ENCODE peak calls at places on chromosomes 7 and 10, in ten cellular contexts. R, P, E, I, M, J, G, F, C and T are unnamed samples.

GRCh38 chr7:123871998-123872867 is 27.3 kb downstream of the HYAL4 start:
- DNase-seq in R (peak), P (no peak), E (peak), I (peak), M (no peak), J (peak), G (peak), F (no peak), C (peak), T (peak)

GRCh38 chr7:108030536-108030935 is 27.6 kb upstream of the LAMB1 start:
- DNase-seq in R (no peak), P (no peak), E (no peak), I (peak), M (no peak), J (no peak), G (no peak), F (no peak), C (no peak), T (no peak)

GRCh38 chr7:129671276-129671675 is 59.8 kb downstream of the NRF1 start:
- DNase-seq in R (no peak), P (no peak), E (no peak), I (no peak), M (no peak), J (no peak), G (no peak), F (no peak), C (no peak), T (no peak)

GRCh38 chr10:130571674-130572073 is 435.5 kb downstream of the GLRX3 start:
- DNase-seq in R (no peak), P (no peak), E (no peak), I (no peak), M (no peak), J (no peak), G (no peak), F (no peak), C (no peak), T (no peak)

GRCh38 chr7:51141451-51141971 is 175.1 kb downstream of the COBL start:
- DNase-seq in R (no peak), P (no peak), E (no peak), I (peak), M (no peak), J (no peak), G (no peak), F (no peak), C (no peak), T (no peak)

GRCh38 chr7:55133630-55134392 is 115.0 kb downstream of the EGFR start:
- DNase-seq in R (peak), P (peak), E (no peak), I (peak), M (peak), J (peak), G (no peak), F (no peak), C (peak), T (no peak)

GRCh38 chr7:158413962-158414961 is 173.4 kb downstream of the PTPRN2 start:
- DNase-seq in R (no peak), P (no peak), E (no peak), I (peak), M (peak), J (no peak), G (no peak), F (no peak), C (peak), T (no peak)

GRCh38 chr7:140455743-140456142 is 23.6 kb downstream of the MKRN1 start:
- DNase-seq in R (no peak), P (no peak), E (no peak), I (no peak), M (no peak), J (no peak), G (no peak), F (no peak), C (no peak), T (no peak)

GRCh38 chr7:44279731-44280505 is 45.5 kb downstream of the CAMK2B start:
- DNase-seq in R (no peak), P (peak), E (peak), I (no peak), M (peak), J (no peak), G (peak), F (no peak), C (no peak), T (no peak)

GRCh38 chr7:16967174-16967868 is 85.5 kb upstream of the AGR3 start:
- DNase-seq in R (no peak), P (no peak), E (no peak), I (peak), M (no peak), J (peak), G (no peak), F (no peak), C (no peak), T (no peak)

GRCh38 chr7:4156190-4156589 is 525.9 kb upstream of the FOXK1 start:
- DNase-seq in R (no peak), P (no peak), E (no peak), I (no peak), M (no peak), J (no peak), G (no peak), F (no peak), C (no peak), T (peak)

GRCh38 chr10:86284355-86285105 is 82.1 kb downstream of the GRID1 start:
- DNase-seq in R (peak), P (no peak), E (no peak), I (no peak), M (peak), J (no peak), G (no peak), F (no peak), C (peak), T (no peak)

GRCh38 chr7:106071356-106071998 is 40.6 kb downstream of the SYPL1 start:
- DNase-seq in R (peak), P (no peak), E (no peak), I (peak), M (no peak), J (no peak), G (no peak), F (peak), C (peak), T (peak)

GRCh38 chr10:15802375-15802949 is 57.8 kb downstream of the MINDY3 start:
- DNase-seq in R (no peak), P (no peak), E (no peak), I (no peak), M (no peak), J (no peak), G (no peak), F (no peak), C (no peak), T (no peak)

GRCh38 chr10:71974489-71975011 is 10.4 kb downstream of the CHST3 start:
- DNase-seq in R (no peak), P (no peak), E (no peak), I (peak), M (no peak), J (no peak), G (no peak), F (no peak), C (no peak), T (no peak)

GRCh38 chr10:51765284-51765971 is 66.0 kb upstream of the CSTF2T start:
- DNase-seq in R (no peak), P (no peak), E (no peak), I (no peak), M (no peak), J (no peak), G (no peak), F (no peak), C (no peak), T (no peak)

GRCh38 chr7:127393370-127394058 is 1.0 kb upstream of the ZNF800 start:
- DNase-seq in R (no peak), P (no peak), E (peak), I (peak), M (no peak), J (peak), G (peak), F (no peak), C (no peak), T (peak)

GRCh38 chr7:135930565-135931423 is 46.4 kb downstream of the MTPN start:
- DNase-seq in R (no peak), P (no peak), E (no peak), I (peak), M (no peak), J (peak), G (no peak), F (no peak), C (no peak), T (no peak)

GRCh38 chr7:428896-429827 is 90.5 kb downstream of the PDGFA start:
- DNase-seq in R (no peak), P (no peak), E (no peak), I (no peak), M (no peak), J (no peak), G (no peak), F (no peak), C (no peak), T (no peak)

GRCh38 chr10:5400843-5401242 is 3.8 kb downstream of the TUBAL3 start:
- DNase-seq in R (no peak), P (no peak), E (no peak), I (no peak), M (no peak), J (no peak), G (no peak), F (no peak), C (no peak), T (no peak)

GRCh38 chr10:7409045-7409731 is 1.6 kb downstream of the SFMBT2 start:
- DNase-seq in R (no peak), P (peak), E (peak), I (peak), M (no peak), J (peak), G (peak), F (no peak), C (no peak), T (no peak)

GRCh38 chr10:78578929-78579328 is 489.8 kb upstream of the ZMIZ1 start:
- DNase-seq in R (no peak), P (no peak), E (peak), I (peak), M (no peak), J (no peak), G (no peak), F (no peak), C (no peak), T (no peak)

GRCh38 chr7:117302396-117302795 is 20.5 kb downstream of the WNT2 start:
- DNase-seq in R (no peak), P (no peak), E (no peak), I (no peak), M (no peak), J (no peak), G (no peak), F (no peak), C (no peak), T (no peak)

GRCh38 chr10:65827344-65827743 is 1098.5 kb upstream of the LRRTM3 start:
- DNase-seq in R (no peak), P (no peak), E (no peak), I (no peak), M (no peak), J (no peak), G (no peak), F (no peak), C (no peak), T (no peak)

GRCh38 chr7:86964973-86965726 is 94.3 kb downstream of the ELAPOR2 start:
- DNase-seq in R (no peak), P (no peak), E (no peak), I (no peak), M (no peak), J (no peak), G (no peak), F (no peak), C (no peak), T (no peak)

GRCh38 chr7:157844611-157845010 is 507.8 kb downstream of the DNAJB6 start:
- DNase-seq in R (no peak), P (no peak), E (no peak), I (no peak), M (no peak), J (no peak), G (no peak), F (no peak), C (no peak), T (no peak)

GRCh38 chr7:133672866-133673265 is 420.0 kb downstream of the EXOC4 start:
- DNase-seq in R (no peak), P (no peak), E (no peak), I (no peak), M (no peak), J (no peak), G (no peak), F (no peak), C (no peak), T (no peak)

GRCh38 chr7:132739271-132739955 is 163.1 kb upstream of the PLXNA4 start:
- DNase-seq in R (no peak), P (no peak), E (peak), I (peak), M (no peak), J (peak), G (peak), F (no peak), C (no peak), T (no peak)

GRCh38 chr7:68892211-68892610 is 706.1 kb upstream of the AUTS2 start:
- DNase-seq in R (no peak), P (no peak), E (no peak), I (peak), M (no peak), J (no peak), G (no peak), F (no peak), C (no peak), T (no peak)

DNA sequence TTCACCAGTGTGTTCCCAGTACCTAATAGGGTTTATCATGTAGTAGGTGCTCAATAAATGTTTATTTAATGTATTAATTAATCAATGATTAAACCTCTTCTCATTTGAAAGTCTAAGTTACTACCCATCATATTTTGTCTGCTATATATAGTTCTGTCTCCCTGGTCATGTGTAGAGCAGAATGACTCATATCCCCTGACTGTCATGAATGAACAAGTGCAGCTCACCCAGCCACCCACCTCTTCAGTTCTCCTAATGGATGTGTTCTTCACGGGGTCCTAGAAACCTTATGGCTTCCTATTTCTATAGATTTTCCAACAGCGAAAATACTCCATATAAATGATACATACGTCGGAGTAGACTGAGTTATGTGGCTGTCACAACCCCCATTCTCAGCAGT is 64.5 kb downstream of the HIF1AN start:
- DNase-seq in R (no peak), P (no peak), E (no peak), I (peak), M (no peak), J (no peak), G (no peak), F (no peak), C (no peak), T (no peak)
- H3K27ac ChIP-seq in R (no peak), P (no peak), E (no peak), I (no peak), M (no peak), J (no peak), G (no peak), F (no peak), C (no peak), T (no peak)

DNA sequence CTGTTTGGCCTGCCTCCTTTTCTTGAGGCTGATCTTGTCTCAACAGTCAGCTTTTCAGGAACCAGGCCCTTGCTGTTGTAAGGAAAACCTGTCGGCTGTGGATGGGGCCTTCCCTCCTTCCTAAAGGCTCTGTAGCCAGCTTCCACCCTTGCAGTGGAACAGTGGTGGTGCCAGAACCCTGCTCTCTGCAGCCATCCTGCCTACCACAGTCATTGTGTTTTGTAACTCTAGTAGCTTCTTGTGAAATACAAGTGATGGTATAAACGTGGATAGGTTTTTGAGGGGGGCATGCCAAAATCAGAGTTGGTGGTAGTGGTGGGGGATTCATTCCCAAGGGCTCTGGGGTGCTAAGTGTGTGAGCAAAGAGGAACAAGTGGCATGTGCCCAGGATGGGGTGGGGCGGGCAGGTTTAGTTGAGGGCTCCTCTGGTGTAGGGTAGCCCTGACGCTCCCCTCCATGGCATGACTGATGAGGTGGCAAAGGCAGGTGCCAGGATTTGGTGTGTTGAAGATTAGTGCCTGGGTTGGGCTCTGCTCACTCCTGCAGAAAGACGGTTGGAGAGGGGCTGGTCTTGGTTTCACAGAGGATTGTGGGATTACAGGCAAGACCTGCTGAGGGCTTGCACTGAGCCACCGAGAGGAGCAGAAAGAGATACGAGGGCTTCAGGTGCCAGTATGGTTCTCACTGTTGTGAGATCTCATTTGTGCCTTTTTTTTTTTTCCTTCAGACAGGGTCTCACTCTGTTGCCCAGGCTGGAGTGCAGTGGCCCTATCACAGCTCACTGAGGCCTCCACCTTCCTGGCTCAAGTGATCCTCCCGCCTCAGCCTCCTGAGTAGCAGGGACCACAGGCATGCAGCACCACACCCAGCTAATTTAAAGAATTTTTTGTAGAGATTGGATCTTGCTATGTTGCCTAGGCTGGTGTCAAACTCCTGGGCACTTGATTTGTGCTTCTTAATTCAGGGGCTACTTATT is 7.4 kb downstream of the TSPAN14 start:
- DNase-seq in R (no peak), P (no peak), E (no peak), I (no peak), M (no peak), J (no peak), G (no peak), F (no peak), C (no peak), T (no peak)
- H3K27ac ChIP-seq in R (peak), P (peak), E (peak), I (no peak), M (peak), J (peak), G (no peak), F (peak), C (peak), T (peak)

GRCh38 chr10:13516176-13516575 is 12.6 kb downstream of the BEND7 start:
- DNase-seq in R (no peak), P (no peak), E (no peak), I (no peak), M (no peak), J (no peak), G (no peak), F (no peak), C (no peak), T (no peak)

GRCh38 chr10:13517675-13518074 is 11.1 kb downstream of the BEND7 start:
- DNase-seq in R (no peak), P (no peak), E (no peak), I (no peak), M (no peak), J (no peak), G (no peak), F (no peak), C (no peak), T (no peak)

GRCh38 chr10:13515467-13515866 is 13.3 kb downstream of the BEND7 start:
- DNase-seq in R (no peak), P (no peak), E (no peak), I (no peak), M (no peak), J (no peak), G (no peak), F (no peak), C (no peak), T (no peak)

GRCh38 chr10:13520194-13520593 is 8.6 kb downstream of the BEND7 start:
- DNase-seq in R (no peak), P (no peak), E (no peak), I (no peak), M (no peak), J (no peak), G (no peak), F (no peak), C (no peak), T (no peak)

DNA sequence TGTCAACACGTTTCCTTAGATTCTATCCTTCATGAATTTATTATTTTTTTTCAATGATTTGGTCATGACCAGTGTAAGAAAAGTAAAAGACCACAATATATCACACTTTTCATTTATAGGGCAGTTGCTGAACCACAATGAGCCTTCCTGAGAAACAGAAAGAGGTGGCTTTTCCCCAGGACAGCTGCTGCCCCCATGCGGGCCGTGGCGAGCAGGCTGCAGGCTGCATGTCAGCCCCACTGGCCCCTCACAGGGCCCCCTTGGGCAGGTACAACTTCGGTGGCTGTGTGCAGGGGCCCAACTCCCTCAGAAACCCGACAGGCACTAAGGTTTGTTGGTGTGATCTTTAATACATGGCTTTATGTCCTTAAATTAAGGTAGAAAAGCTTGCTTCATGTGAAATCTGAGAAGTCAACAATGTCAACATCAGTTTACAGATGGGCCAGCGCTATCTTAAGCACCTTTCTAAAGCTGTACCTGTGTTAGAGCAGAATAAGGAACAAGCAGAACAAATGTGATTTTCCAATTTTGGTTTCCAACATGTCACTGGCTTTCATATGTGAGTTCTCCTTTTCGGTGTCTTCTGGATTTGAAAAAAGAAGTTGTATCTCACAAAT is 10.6 kb downstream of the BEND7 start:
- DNase-seq in R (no peak), P (no peak), E (no peak), I (no peak), M (no peak), J (no peak), G (no peak), F (no peak), C (no peak), T (no peak)
- H3K27ac ChIP-seq in R (no peak), P (no peak), E (no peak), I (no peak), M (no peak), J (no peak), G (no peak), F (no peak), C (no peak), T (no peak)

GRCh38 chr10:62740885-62741284 is 63.6 kb upstream of the ADO start:
- DNase-seq in R (no peak), P (no peak), E (no peak), I (no peak), M (no peak), J (no peak), G (no peak), F (no peak), C (no peak), T (no peak)

GRCh38 chr10:62742447-62743105 is 61.9 kb upstream of the ADO start:
- DNase-seq in R (no peak), P (no peak), E (no peak), I (no peak), M (no peak), J (no peak), G (no peak), F (no peak), C (no peak), T (no peak)

GRCh38 chr10:62735464-62736188 is 68.9 kb upstream of the ADO start:
- DNase-seq in R (no peak), P (no peak), E (no peak), I (peak), M (peak), J (no peak), G (no peak), F (no peak), C (no peak), T (no peak)

GRCh38 chr10:62734781-62735463 is 69.6 kb upstream of the ADO start:
- DNase-seq in R (no peak), P (no peak), E (no peak), I (no peak), M (no peak), J (no peak), G (no peak), F (no peak), C (no peak), T (no peak)

GRCh38 chr10:62738916-62739315 is 65.6 kb upstream of the ADO start:
- DNase-seq in R (no peak), P (no peak), E (no peak), I (peak), M (no peak), J (no peak), G (no peak), F (no peak), C (no peak), T (no peak)
- H3K27ac ChIP-seq in R (no peak), P (no peak), E (no peak), I (no peak), M (no peak), J (no peak), G (no peak), F (no peak), C (no peak), T (no peak)